ENCODE peak calls at places on chromosomes 13 and 19, in six cellular contexts. K is activated T-cell treated with anti-CD3 and anti-CD28 coated beads, Interleukin-2, amount 50 U/mL, for 24 hours; A is activated gamma-delta T cell treated with Interleukin-2 at 50 U/mL for 16 hours; V is DMS153; D is tibial artery; B is T1000. F is an unnamed sample.
A peak's percentile ranks its signal among the peaks of the same experiment; 100 is the strongest.

GRCh38 chr19:3950871-3951861 is 18.3 kb downstream of the NMRK2 start:
- DNase-seq in K (peak; percentile 64), A (peak; percentile 21), V (no peak), D (peak; percentile 44), B (no peak), F (peak; percentile 87)

GRCh38 chr19:9945319-9945966 is 9.1 kb upstream of the OLFM2 start:
- DNase-seq in K (no peak), A (no peak), V (no peak), D (peak; percentile 93), B (no peak), F (peak; percentile 89)

GRCh38 chr13:67258482-67258881 is 28.3 kb upstream of the PCDH9 start:
- DNase-seq in K (no peak), A (no peak), V (no peak), D (no peak), B (no peak), F (no peak)

GRCh38 chr19:507286-508203 is at the start of gene TPGS1:
- DNase-seq in K (peak; percentile 91), A (peak; percentile 83), V (no peak), D (peak; percentile 71), B (peak; percentile 69), F (peak; percentile 97)

GRCh38 chr19:42066075-42066754 is 3.8 kb downstream of the GRIK5 start:
- DNase-seq in K (no peak), A (no peak), V (peak; percentile 69), D (no peak), B (no peak), F (no peak)

GRCh38 chr19:45876411-45877197 is 9.3 kb downstream of the IRF2BP1 start:
- DNase-seq in K (peak; percentile 61), A (no peak), V (no peak), D (peak; percentile 25), B (no peak), F (no peak)

GRCh38 chr19:36837902-36838783 is at the start of gene ZNF790:
- DNase-seq in K (peak; percentile 90), A (peak; percentile 77), V (no peak), D (peak; percentile 89), B (peak; percentile 89), F (peak; percentile 92)

GRCh38 chr19:51702103-51702753 is 9.1 kb downstream of the SPACA6 start:
- DNase-seq in K (peak; percentile 72), A (no peak), V (peak; percentile 58), D (peak; percentile 85), B (no peak), F (peak; percentile 90)

GRCh38 chr19:54354761-54355160 is 10.0 kb downstream of the LAIR1 start:
- DNase-seq in K (no peak), A (no peak), V (no peak), D (no peak), B (no peak), F (no peak)

GRCh38 chr13:95781016-95781415 is 104.1 kb downstream of the DNAJC3 start:
- DNase-seq in K (no peak), A (no peak), V (no peak), D (no peak), B (no peak), F (no peak)

GRCh38 chr13:59320021-59320420 is 843.7 kb downstream of the DIAPH3 start:
- DNase-seq in K (no peak), A (no peak), V (no peak), D (no peak), B (no peak), F (no peak)

GRCh38 chr19:17441241-17442135 is 7.0 kb downstream of the TMEM221 start:
- DNase-seq in K (peak; percentile 53), A (peak; percentile 15), V (no peak), D (no peak), B (no peak), F (no peak)

GRCh38 chr13:47898080-47898479 is 103.0 kb downstream of the SUCLA2 start:
- DNase-seq in K (no peak), A (no peak), V (no peak), D (no peak), B (no peak), F (no peak)

GRCh38 chr13:68608147-68608546 is 1378.0 kb upstream of the PCDH9 start:
- DNase-seq in K (no peak), A (no peak), V (no peak), D (no peak), B (no peak), F (no peak)

GRCh38 chr19:10625762-10626138 is 397 bp downstream of the SLC44A2 start:
- DNase-seq in K (no peak), A (no peak), V (no peak), D (no peak), B (no peak), F (no peak)

GRCh38 chr13:57583529-57583928 is 48.0 kb upstream of the PCDH17 start:
- DNase-seq in K (no peak), A (no peak), V (no peak), D (no peak), B (no peak), F (no peak)

GRCh38 chr13:21234537-21234936 is 58.1 kb downstream of the MRPL57 start:
- DNase-seq in K (no peak), A (no peak), V (no peak), D (no peak), B (no peak), F (no peak)

GRCh38 chr13:81058211-81058915 is 717.4 kb upstream of the SPRY2 start:
- DNase-seq in K (no peak), A (no peak), V (no peak), D (no peak), B (no peak), F (no peak)

GRCh38 chr13:94169783-94170513 is 309.5 kb downstream of the DCT start:
- DNase-seq in K (no peak), A (no peak), V (no peak), D (peak; percentile 55), B (no peak), F (no peak)

GRCh38 chr19:16836115-16836905 is 7.1 kb downstream of the SIN3B start:
- DNase-seq in K (no peak), A (no peak), V (no peak), D (no peak), B (no peak), F (no peak)

GRCh38 chr13:26616126-26616525 is 58.6 kb downstream of the WASF3 start:
- DNase-seq in K (no peak), A (no peak), V (no peak), D (no peak), B (no peak), F (no peak)

GRCh38 chr13:19601749-19602725 is 31.4 kb upstream of the MPHOSPH8 start:
- DNase-seq in K (peak; percentile 70), A (peak; percentile 29), V (peak; percentile 19), D (no peak), B (peak; percentile 29), F (no peak)

GRCh38 chr13:40667622-40667978 is 1.2 kb upstream of the FOXO1 start:
- DNase-seq in K (no peak), A (no peak), V (no peak), D (peak; percentile 27), B (no peak), F (no peak)

GRCh38 chr13:78032132-78032531 is 113.5 kb upstream of the EDNRB start:
- DNase-seq in K (no peak), A (no peak), V (no peak), D (no peak), B (no peak), F (no peak)

GRCh38 chr13:77409412-77409811 is 82.5 kb upstream of the MYCBP2 start:
- DNase-seq in K (no peak), A (no peak), V (no peak), D (no peak), B (no peak), F (no peak)

GRCh38 chr19:38047048-38047435 is 140.0 kb downstream of the SIPA1L3 start:
- DNase-seq in K (peak; percentile 40), A (no peak), V (no peak), D (no peak), B (no peak), F (no peak)

GRCh38 chr13:114115796-114116195 is 16.6 kb downstream of the RASA3 start:
- DNase-seq in K (peak; percentile 29), A (no peak), V (no peak), D (no peak), B (no peak), F (no peak)

GRCh38 chr19:15252398-15253018 is 20.3 kb upstream of the EPHX3 start:
- DNase-seq in K (no peak), A (no peak), V (no peak), D (peak; percentile 52), B (no peak), F (no peak)

GRCh38 chr19:46551175-46551574 is 50.0 kb upstream of the CALM3 start:
- DNase-seq in K (no peak), A (no peak), V (no peak), D (no peak), B (no peak), F (no peak)

GRCh38 chr19:13505761-13506549 is at the start of gene CACNA1A:
- DNase-seq in K (peak; percentile 47), A (no peak), V (no peak), D (no peak), B (peak; percentile 33), F (no peak)

GRCh38 chr19:27776020-27776419 is 1436.9 kb downstream of the UQCRFS1 start:
- DNase-seq in K (no peak), A (no peak), V (no peak), D (no peak), B (peak; percentile 34), F (peak; percentile 22)

GRCh38 chr19:14770944-14771839 is 7.2 kb downstream of the ADGRE2 start:
- DNase-seq in K (no peak), A (no peak), V (no peak), D (no peak), B (no peak), F (peak; percentile 33)

GRCh38 chr13:48730971-48731658 is 77.4 kb downstream of the CYSLTR2 start:
- DNase-seq in K (no peak), A (no peak), V (no peak), D (no peak), B (no peak), F (no peak)

GRCh38 chr19:32035611-32036010 is 309.8 kb upstream of the ZNF507 start:
- DNase-seq in K (no peak), A (no peak), V (no peak), D (no peak), B (no peak), F (no peak)

GRCh38 chr19:3499738-3500428 is 591 bp downstream of the DOHH start:
- DNase-seq in K (no peak), A (no peak), V (no peak), D (no peak), B (no peak), F (no peak)

GRCh38 chr19:13058951-13059660 is 43.6 kb downstream of the LYL1 start:
- DNase-seq in K (no peak), A (no peak), V (no peak), D (no peak), B (no peak), F (no peak)

GRCh38 chr19:6674868-6675305 is 4.9 kb upstream of the TNFSF14 start:
- DNase-seq in K (peak; percentile 92), A (peak; percentile 88), V (no peak), D (peak; percentile 58), B (peak; percentile 11), F (peak; percentile 86)

GRCh38 chr13:107977175-107977574 is 238.2 kb downstream of the LIG4 start:
- DNase-seq in K (no peak), A (no peak), V (peak; percentile 86), D (no peak), B (no peak), F (no peak)

GRCh38 chr19:34577531-34578101 is 96.1 kb downstream of the WTIP start:
- DNase-seq in K (no peak), A (no peak), V (no peak), D (no peak), B (no peak), F (peak; percentile 73)

GRCh38 chr13:113846639-113847318 is 17.1 kb downstream of the GAS6 start:
- DNase-seq in K (no peak), A (peak; percentile 52), V (no peak), D (no peak), B (no peak), F (peak; percentile 75)